ENCODE peak calls at places on chromosomes 4 and X, in five cellular contexts. I is GM23248, Y is SK-N-SH, Z is H9, V is HCT116. B is an unnamed sample.
A peak's percentile ranks its signal among the peaks of the same experiment; 100 is the strongest.

GRCh38 chr4:115671581-115671980 is 558.2 kb upstream of the NDST4 start:
- DNase-seq in I (no peak), Y (no peak), Z (no peak), V (no peak), B (no peak)

GRCh38 chrX:6024204-6024603 is 204.5 kb downstream of the NLGN4X start:
- DNase-seq in I (peak; percentile 1), Y (no peak), Z (no peak), V (no peak), B (no peak)

GRCh38 chrX:15913161-15913560 is 58.5 kb upstream of the AP1S2 start:
- DNase-seq in I (no peak), Y (no peak), Z (no peak), V (no peak), B (no peak)

GRCh38 chrX:63186137-63186536 is 165.0 kb downstream of the SPIN4 start:
- DNase-seq in I (no peak), Y (no peak), Z (no peak), V (peak; percentile 55), B (peak; percentile 41)

GRCh38 chr4:156251373-156252065 is 297.9 kb upstream of the CTSO start:
- DNase-seq in I (no peak), Y (no peak), Z (no peak), V (no peak), B (no peak)

GRCh38 chr4:68218044-68218443 is 27.4 kb downstream of the TMPRSS11B start:
- DNase-seq in I (peak; percentile 33), Y (no peak), Z (no peak), V (no peak), B (no peak)

GRCh38 chr4:146522862-146523205 is 1.1 kb upstream of the SLC10A7 start:
- DNase-seq in I (peak; percentile 42), Y (no peak), Z (no peak), V (no peak), B (no peak)

GRCh38 chr4:183722738-183723560 is 63.9 kb downstream of the TRAPPC11 start:
- DNase-seq in I (peak; percentile 52), Y (peak; percentile 85), Z (peak; percentile 85), V (no peak), B (peak; percentile 92)

GRCh38 chr4:59597536-59598232 is 1602.4 kb upstream of the ADGRL3 start:
- DNase-seq in I (no peak), Y (no peak), Z (no peak), V (no peak), B (peak; percentile 41)

DNA sequence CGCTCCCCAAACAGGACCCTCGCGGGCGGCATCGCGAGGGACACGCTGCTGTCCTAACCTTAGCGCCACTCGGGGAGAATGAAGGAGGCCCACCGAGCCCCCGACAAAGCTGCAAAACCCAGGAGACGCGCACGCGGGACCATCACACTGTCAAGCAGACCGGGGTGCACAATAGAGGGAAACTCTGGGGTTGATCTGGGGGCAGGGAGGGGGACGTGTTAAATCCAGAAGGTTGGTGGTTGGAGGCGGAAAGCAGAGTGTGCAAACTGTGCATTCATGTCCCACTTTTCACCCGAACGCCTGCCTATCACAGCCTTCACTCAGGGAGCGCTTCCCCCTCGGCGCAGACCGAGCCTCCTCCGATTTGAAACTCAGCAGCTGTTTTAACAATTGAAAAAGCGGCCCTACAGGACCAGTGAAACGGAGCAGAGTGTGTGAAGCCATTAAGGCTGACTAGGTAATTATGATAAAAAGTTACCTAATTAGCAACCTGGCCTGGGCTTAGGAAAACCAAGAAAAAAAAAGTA is 564 bp upstream of the NDNF start:
- DNase-seq in I (peak; percentile 35), Y (peak; percentile 25), Z (peak; percentile 39), V (no peak), B (peak; percentile 52)
- H2AFZ ChIP-seq in I (peak overlapping the region; percentile 94), Y (peak overlapping the region; percentile 76), Z (no peak overlapping the region), V (peak overlapping the region; percentile 84), B (peak overlapping the region; percentile 86)

DNA sequence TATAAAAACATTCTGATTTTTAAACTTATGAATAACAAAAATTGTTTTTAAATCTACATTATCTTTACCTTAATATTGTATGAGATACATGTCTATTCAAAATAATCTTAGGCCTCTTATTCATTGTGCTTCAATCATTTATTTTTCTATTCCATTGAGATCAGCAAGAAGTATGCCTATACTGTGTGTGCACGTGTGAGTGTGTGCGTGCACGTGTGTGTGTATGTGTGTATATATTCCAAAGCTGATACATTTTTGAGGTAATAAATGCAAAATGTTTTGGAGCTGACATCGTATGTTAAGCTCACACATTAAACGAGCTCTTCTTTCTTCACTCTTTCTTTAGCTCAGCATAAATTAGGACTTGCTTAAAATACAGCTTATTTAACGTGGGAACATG is 1701.2 kb upstream of the PCDH10 start:
- DNase-seq in I (no peak), Y (no peak), Z (no peak), V (no peak), B (no peak)
- H2AFZ ChIP-seq in I (no peak overlapping the region), Y (no peak overlapping the region), Z (no peak overlapping the region), V (no peak overlapping the region), B (no peak overlapping the region)

GRCh38 chr4:40202474-40202873 is 5.6 kb downstream of the RHOH start:
- DNase-seq in I (no peak), Y (no peak), Z (no peak), V (no peak), B (no peak)
- H2AFZ ChIP-seq in I (no peak overlapping the region), Y (no peak overlapping the region), Z (no peak overlapping the region), V (no peak overlapping the region), B (no peak overlapping the region)

GRCh38 chrX:40146471-40147398 is 49.0 kb upstream of the BCOR start:
- DNase-seq in I (peak; percentile 67), Y (peak; percentile 65), Z (peak; percentile 74), V (no peak), B (peak; percentile 97)
- H2AFZ ChIP-seq in I (peak overlapping the region; percentile 83), Y (peak overlapping the region; percentile 60), Z (no peak overlapping the region), V (no peak overlapping the region), B (peak overlapping the region; percentile 70)

B was measured in osteoblast.